ENCODE peak calls at places on chromosomes 5 and 9, in ten cellular contexts. D is stimulated activated CD4-positive, alpha-beta T cell treated with anti-CD3 and anti-CD28 coated beads, Interleukin-1b, Interleukin-23, amount 100 ng/mL, for 24 hours; O is lung microvascular endothelial cell; S is kidney glomerular epithelial cell; X is MV-4-11; A is foreskin fibroblast; G is heart right ventricle; U is RPMI7951; Y is COLO829; M is T-helper 9 cell. J is an unnamed sample.

GRCh38 chr9:137725598-137725997 is 106.8 kb downstream of the EHMT1 start:
- DNase-seq in D (no peak), O (no peak), S (no peak), X (no peak), A (no peak), G (no peak), U (no peak), Y (no peak), M (no peak), J (no peak)

GRCh38 chr9:129640086-129640870 is 1.7 kb downstream of the ASB6 start:
- DNase-seq in D (no peak), O (peak), S (no peak), X (no peak), A (no peak), G (no peak), U (peak), Y (peak), M (no peak), J (no peak)

GRCh38 chr9:110809038-110809595 is 140.5 kb downstream of the MUSK start:
- DNase-seq in D (no peak), O (no peak), S (no peak), X (no peak), A (no peak), G (no peak), U (no peak), Y (no peak), M (no peak), J (no peak)

GRCh38 chr5:141529002-141529401 is 40.1 kb downstream of the PCDHGC5 start:
- DNase-seq in D (no peak), O (peak), S (no peak), X (no peak), A (peak), G (peak), U (peak), Y (no peak), M (no peak), J (no peak)

GRCh38 chr5:38069360-38069759 is 189.0 kb upstream of the EGFLAM start:
- DNase-seq in D (no peak), O (no peak), S (no peak), X (no peak), A (no peak), G (no peak), U (peak), Y (no peak), M (no peak), J (no peak)

GRCh38 chr9:131113655-131114563 is 11.5 kb upstream of the NUP214 start:
- DNase-seq in D (no peak), O (no peak), S (no peak), X (no peak), A (no peak), G (no peak), U (no peak), Y (no peak), M (no peak), J (no peak)

GRCh38 chr9:133958756-133959155 is 33.4 kb downstream of the VAV2 start:
- DNase-seq in D (no peak), O (no peak), S (no peak), X (no peak), A (no peak), G (peak), U (no peak), Y (no peak), M (no peak), J (no peak)

GRCh38 chr9:82367016-82367415 is 378.4 kb downstream of the SPATA31D1 start:
- DNase-seq in D (no peak), O (no peak), S (no peak), X (no peak), A (no peak), G (no peak), U (peak), Y (no peak), M (no peak), J (no peak)

GRCh38 chr5:1555011-1555807 is 31.4 kb upstream of the LPCAT1 start:
- DNase-seq in D (no peak), O (peak), S (peak), X (peak), A (peak), G (no peak), U (peak), Y (no peak), M (no peak), J (no peak)

GRCh38 chr5:78162253-78162862 is 132.1 kb downstream of the AP3B1 start:
- DNase-seq in D (no peak), O (peak), S (peak), X (peak), A (peak), G (no peak), U (peak), Y (peak), M (no peak), J (peak)

GRCh38 chr5:103272377-103272776 is 13.8 kb downstream of the MACIR start:
- DNase-seq in D (no peak), O (no peak), S (peak), X (no peak), A (no peak), G (no peak), U (no peak), Y (no peak), M (no peak), J (no peak)

GRCh38 chr9:114370251-114370984 is 17.4 kb downstream of the AKNA start:
- DNase-seq in D (no peak), O (no peak), S (no peak), X (no peak), A (no peak), G (no peak), U (no peak), Y (no peak), M (no peak), J (no peak)

GRCh38 chr5:72065751-72066255 is 41.5 kb upstream of the MAP1B start:
- DNase-seq in D (no peak), O (no peak), S (no peak), X (no peak), A (peak), G (no peak), U (no peak), Y (no peak), M (no peak), J (no peak)

GRCh38 chr5:116453920-116454319 is 120.7 kb downstream of the SEMA6A start:
- DNase-seq in D (no peak), O (peak), S (peak), X (no peak), A (peak), G (no peak), U (peak), Y (peak), M (no peak), J (no peak)

GRCh38 chr5:125559296-125559695 is 812.9 kb upstream of the ZNF608 start:
- DNase-seq in D (no peak), O (peak), S (peak), X (no peak), A (peak), G (no peak), U (peak), Y (peak), M (no peak), J (peak)

GRCh38 chr5:93831449-93831848 is 90.0 kb upstream of the POU5F2 start:
- DNase-seq in D (no peak), O (peak), S (peak), X (no peak), A (peak), G (no peak), U (peak), Y (peak), M (no peak), J (no peak)

GRCh38 chr9:132782106-132782505 is 96.0 kb downstream of the AK8 start:
- DNase-seq in D (no peak), O (no peak), S (no peak), X (no peak), A (no peak), G (no peak), U (no peak), Y (no peak), M (no peak), J (no peak)

GRCh38 chr5:35545190-35545589 is 72.5 kb upstream of the SPEF2 start:
- DNase-seq in D (no peak), O (no peak), S (no peak), X (no peak), A (no peak), G (no peak), U (peak), Y (no peak), M (no peak), J (no peak)

GRCh38 chr9:113894166-113894565 is 18.1 kb downstream of the ZNF618 start:
- DNase-seq in D (no peak), O (no peak), S (peak), X (no peak), A (no peak), G (no peak), U (no peak), Y (no peak), M (no peak), J (no peak)

GRCh38 chr9:21682981-21683380 is 119.5 kb upstream of the MTAP start:
- DNase-seq in D (no peak), O (peak), S (peak), X (no peak), A (peak), G (no peak), U (peak), Y (no peak), M (no peak), J (no peak)

GRCh38 chr9:129131300-129132145 is 20.3 kb downstream of the PTPA start:
- DNase-seq in D (peak), O (peak), S (peak), X (peak), A (peak), G (peak), U (peak), Y (peak), M (peak), J (no peak)

GRCh38 chr5:16585028-16585667 is 31.6 kb downstream of the RETREG1 start:
- DNase-seq in D (no peak), O (peak), S (peak), X (no peak), A (no peak), G (no peak), U (no peak), Y (no peak), M (no peak), J (no peak)

GRCh38 chr5:6704361-6704851 is 8.8 kb upstream of the TENT4A start:
- DNase-seq in D (no peak), O (peak), S (peak), X (no peak), A (peak), G (peak), U (peak), Y (no peak), M (no peak), J (no peak)

GRCh38 chr9:8895498-8896224 is 1096.1 kb upstream of the DMAC1 start:
- DNase-seq in D (no peak), O (peak), S (peak), X (peak), A (no peak), G (no peak), U (peak), Y (peak), M (no peak), J (no peak)

GRCh38 chr9:124256517-124257069 is 1.2 kb upstream of the NEK6 start:
- DNase-seq in D (no peak), O (peak), S (peak), X (no peak), A (peak), G (no peak), U (peak), Y (no peak), M (no peak), J (no peak)

GRCh38 chr5:143228597-143229293 is 174.7 kb downstream of the NR3C1 start:
- DNase-seq in D (no peak), O (no peak), S (no peak), X (no peak), A (no peak), G (no peak), U (no peak), Y (no peak), M (no peak), J (no peak)

GRCh38 chr9:77793909-77794308 is 145.8 kb upstream of the GNA14 start:
- DNase-seq in D (no peak), O (peak), S (no peak), X (no peak), A (peak), G (no peak), U (peak), Y (no peak), M (no peak), J (peak)

GRCh38 chr5:94288937-94289336 is 329.5 kb downstream of the KIAA0825 start:
- DNase-seq in D (no peak), O (no peak), S (no peak), X (no peak), A (peak), G (no peak), U (no peak), Y (no peak), M (no peak), J (no peak)

GRCh38 chr5:161261693-161262323 is 284.7 kb downstream of the GABRB2 start:
- DNase-seq in D (no peak), O (no peak), S (no peak), X (no peak), A (no peak), G (no peak), U (no peak), Y (no peak), M (no peak), J (no peak)

GRCh38 chr9:1918642-1919041 is 96.5 kb upstream of the SMARCA2 start:
- DNase-seq in D (no peak), O (no peak), S (no peak), X (no peak), A (no peak), G (no peak), U (no peak), Y (no peak), M (no peak), J (no peak)

GRCh38 chr5:43649256-43649655 is 46.3 kb downstream of the NNT start:
- DNase-seq in D (no peak), O (peak), S (peak), X (no peak), A (peak), G (no peak), U (no peak), Y (no peak), M (no peak), J (no peak)

GRCh38 chr5:90055831-90056328 is 353.7 kb downstream of the CETN3 start:
- DNase-seq in D (no peak), O (no peak), S (no peak), X (no peak), A (peak), G (no peak), U (peak), Y (no peak), M (no peak), J (no peak)

GRCh38 chr5:172763120-172763464 is 7.9 kb downstream of the DUSP1 start:
- DNase-seq in D (no peak), O (no peak), S (no peak), X (no peak), A (no peak), G (no peak), U (no peak), Y (no peak), M (no peak), J (no peak)

GRCh38 chr9:22210262-22210661 is 201.2 kb upstream of the CDKN2B start:
- DNase-seq in D (no peak), O (peak), S (no peak), X (peak), A (peak), G (no peak), U (peak), Y (peak), M (no peak), J (no peak)

GRCh38 chr5:2249442-2249841 is 366.7 kb upstream of the IRX4 start:
- DNase-seq in D (no peak), O (no peak), S (no peak), X (no peak), A (no peak), G (no peak), U (no peak), Y (no peak), M (no peak), J (no peak)

GRCh38 chr5:151420127-151420526 is 27.3 kb upstream of the SLC36A1 start:
- DNase-seq in D (no peak), O (no peak), S (no peak), X (no peak), A (no peak), G (no peak), U (no peak), Y (no peak), M (no peak), J (no peak)

J was measured in pulmonary artery endothelial cell.